ENCODE peak calls at places on chromosomes 7 and 10, in ten cellular contexts. R, Y, P, B, V, W, E, N, D and L are unnamed samples.

GRCh38 chr10:73922007-73922863 is 11.3 kb downstream of the PLAU start:
- DNase-seq in W (no peak), Y (peak; percentile 78), P (peak; percentile 62), V (no peak), R (no peak), E (no peak), D (no peak), B (no peak), N (no peak), L (no peak)

GRCh38 chr10:50360486-50360885 is 109.2 kb upstream of the ASAH2 start:
- DNase-seq in E (peak; percentile 27), W (no peak), R (peak; percentile 46), N (no peak), Y (no peak), B (no peak), V (peak; percentile 48), P (no peak), D (no peak), L (no peak)

GRCh38 chr10:124935946-124936345 is 6.0 kb upstream of the ZRANB1 start:
- DNase-seq in E (no peak), D (no peak), W (no peak), B (no peak), Y (no peak), P (no peak), N (no peak), V (no peak), R (no peak), L (no peak)

GRCh38 chr10:54900584-54900983 is 99.6 kb upstream of the PCDH15 start:
- DNase-seq in D (no peak), E (no peak), W (no peak), Y (no peak), N (no peak), R (no peak), P (peak; percentile 83), B (no peak), V (no peak), L (no peak)

GRCh38 chr7:20146461-20146860 is 70.7 kb downstream of the MACC1 start:
- DNase-seq in W (no peak), B (no peak), E (no peak), D (no peak), V (peak; percentile 32), N (no peak), R (peak; percentile 58), Y (no peak), P (no peak), L (no peak)

GRCh38 chr10:131777162-131777561 is 123.6 kb upstream of the PPP2R2D start:
- DNase-seq in P (no peak), V (no peak), N (no peak), W (no peak), B (no peak), Y (no peak), D (no peak), R (no peak), E (no peak), L (no peak)

GRCh38 chr10:109149666-109150350 is 773.5 kb downstream of the XPNPEP1 start:
- DNase-seq in Y (no peak), R (no peak), W (no peak), N (no peak), D (no peak), B (no peak), E (no peak), V (no peak), P (no peak), L (no peak)

GRCh38 chr7:37916673-37917660 is at the start of gene SFRP4:
- DNase-seq in R (peak; percentile 62), B (peak; percentile 80), D (peak; percentile 47), V (peak; percentile 68), E (no peak), P (peak; percentile 65), Y (peak; percentile 4), W (peak; percentile 91), N (no peak), L (peak; percentile 61)

DNA sequence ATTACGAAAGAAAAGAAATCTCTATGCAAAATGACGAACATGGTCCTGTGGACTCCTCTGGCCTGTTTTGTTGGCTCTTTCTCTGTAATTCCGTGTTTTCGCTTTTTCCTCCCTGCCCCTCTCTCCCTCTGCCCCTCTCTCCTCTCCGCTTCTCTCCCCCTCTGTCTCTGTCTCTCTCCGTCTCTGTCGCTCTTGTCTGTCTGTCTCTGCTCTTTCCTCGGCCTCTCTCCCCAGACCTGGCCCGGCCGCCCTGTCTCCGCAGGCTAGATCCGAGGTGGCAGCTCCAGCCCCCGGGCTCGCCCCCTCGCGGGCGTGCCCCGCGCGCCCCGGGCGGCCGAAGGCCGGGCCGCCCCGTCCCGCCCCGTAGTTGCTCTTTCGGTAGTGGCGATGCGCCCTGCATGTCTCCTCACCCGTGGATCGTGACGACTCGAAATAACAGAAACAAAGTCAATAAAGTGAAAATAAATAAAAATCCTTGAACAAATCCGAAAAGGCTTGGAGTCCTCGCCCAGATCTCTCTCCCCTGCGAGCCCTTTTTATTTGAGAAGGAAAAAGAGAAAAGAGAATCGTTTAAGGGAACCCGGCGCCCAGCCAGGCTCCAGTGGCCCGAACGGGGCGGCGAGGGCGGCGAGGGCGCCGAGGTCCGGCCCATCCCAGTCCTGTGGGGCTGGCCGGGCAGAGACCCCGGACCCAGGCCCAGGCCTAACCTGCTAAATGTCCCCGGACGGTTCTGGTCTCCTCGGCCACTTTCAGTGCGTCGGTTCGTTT is 83.5 kb upstream of the SLF2 start:
- DNase-seq in B (no peak), V (no peak), E (no peak), Y (no peak), N (no peak), P (peak; percentile 23), W (no peak), R (no peak), D (peak; percentile 31), L (no peak)
- H3K4me3 ChIP-seq in B (peak overlapping the region; percentile 58), V (no peak overlapping the region), E (peak overlapping the region; percentile 13), Y (peak overlapping the region; percentile 71), N (peak overlapping the region; percentile 37), P (peak overlapping the region; percentile 60), W (peak overlapping the region; percentile 61), R (no peak overlapping the region), D (peak overlapping the region; percentile 50), L (no peak overlapping the region)

GRCh38 chr7:116953727-116954442 is 584 bp downstream of the ST7 start:
- DNase-seq in N (peak; percentile 43), R (peak; percentile 88), V (peak; percentile 88), W (peak; percentile 83), D (peak; percentile 39), P (peak; percentile 49), E (peak; percentile 51), B (peak; percentile 69), Y (peak; percentile 31), L (peak; percentile 70)

GRCh38 chr7:116954443-116954838 is 1.1 kb downstream of the ST7 start:
- DNase-seq in Y (no peak), V (no peak), W (no peak), P (peak; percentile 45), B (no peak), N (no peak), E (no peak), R (no peak), D (no peak), L (no peak)

GRCh38 chr7:116955801-116956514 is 2.7 kb downstream of the ST7 start:
- DNase-seq in V (peak; percentile 63), E (no peak), Y (peak; percentile 42), N (no peak), W (peak; percentile 62), D (no peak), R (peak; percentile 85), P (no peak), B (no peak), L (peak; percentile 48)

GRCh38 chr7:116956515-116956804 is 3.2 kb downstream of the ST7 start:
- DNase-seq in P (no peak), W (no peak), D (no peak), E (no peak), R (no peak), B (no peak), Y (no peak), V (no peak), N (no peak), L (no peak)

GRCh38 chr7:116955340-116955739 is 2.0 kb downstream of the ST7 start:
- DNase-seq in B (no peak), D (no peak), Y (no peak), R (no peak), V (no peak), E (no peak), W (no peak), N (no peak), P (no peak), L (no peak)
- H3K4me3 ChIP-seq in B (peak overlapping the region; percentile 95), D (no peak overlapping the region), Y (peak overlapping the region; percentile 93), R (peak overlapping the region; percentile 6), V (peak overlapping the region; percentile 68), E (peak overlapping the region; percentile 75), W (peak overlapping the region; percentile 95), N (peak overlapping the region; percentile 78), P (no peak overlapping the region), L (no peak overlapping the region)

GRCh38 chr7:79922894-79923293 is 211.7 kb upstream of the GNAI1 start:
- DNase-seq in R (no peak), E (no peak), B (no peak), W (no peak), N (no peak), D (no peak), V (no peak), Y (no peak), P (no peak), L (no peak)

GRCh38 chr7:79927116-79927515 is 207.5 kb upstream of the GNAI1 start:
- DNase-seq in W (no peak), R (peak; percentile 16), Y (no peak), E (peak; percentile 13), V (peak; percentile 57), P (no peak), D (no peak), N (no peak), B (no peak), L (no peak)

GRCh38 chr7:79923953-79924352 is 210.7 kb upstream of the GNAI1 start:
- DNase-seq in W (no peak), R (no peak), V (peak; percentile 6), P (no peak), B (no peak), N (no peak), E (no peak), D (no peak), Y (no peak), L (no peak)

DNA sequence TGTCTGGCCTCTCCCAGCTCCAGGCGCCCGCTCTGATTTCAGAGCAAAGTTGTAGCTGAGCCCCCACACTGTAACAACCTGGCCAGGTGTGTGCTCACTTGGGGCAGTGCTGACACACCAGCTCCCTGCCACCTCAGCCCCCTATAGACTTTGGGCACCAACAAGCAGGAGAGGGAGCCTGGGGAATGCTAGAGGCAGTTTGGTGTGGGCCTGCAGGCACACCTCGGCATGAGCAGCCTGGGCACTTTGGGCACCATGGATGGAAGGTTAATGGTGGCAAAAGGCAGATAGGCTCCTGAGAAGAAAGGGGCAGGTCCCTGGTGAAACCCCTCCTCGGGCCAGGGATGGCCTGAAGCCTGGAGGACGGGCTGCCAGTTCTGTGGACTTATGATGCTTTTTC is 212.7 kb upstream of the GNAI1 start:
- DNase-seq in W (no peak), P (no peak), V (no peak), R (no peak), B (no peak), Y (no peak), E (no peak), D (no peak), N (no peak), L (no peak)
- H3K4me3 ChIP-seq in W (no peak overlapping the region), P (no peak overlapping the region), V (no peak overlapping the region), R (no peak overlapping the region), B (no peak overlapping the region), Y (no peak overlapping the region), E (no peak overlapping the region), D (no peak overlapping the region), N (no peak overlapping the region), L (no peak overlapping the region)

GRCh38 chr10:4057725-4058513 is 272.9 kb upstream of the KLF6 start:
- DNase-seq in D (peak; percentile 19), R (no peak), V (peak; percentile 17), N (no peak), Y (no peak), W (no peak), P (no peak), E (no peak), B (no peak), L (no peak)
- H3K4me3 ChIP-seq in D (peak overlapping the region; percentile 40), R (no peak overlapping the region), V (no peak overlapping the region), N (no peak overlapping the region), Y (no peak overlapping the region), W (no peak overlapping the region), P (no peak overlapping the region), E (no peak overlapping the region), B (no peak overlapping the region), L (no peak overlapping the region)